ENCODE peak calls at places on chromosomes 1 and 21, in seven cellular contexts. W is NT2/D1, Y is brain microvascular endothelial cell, K is mesendoderm, E is breast epithelium, Z is IMR-90, R is hepatocyte. F is an unnamed sample.

GRCh38 chr1:212699839-212700596 is at the start of gene BATF3:
- DNase-seq in Z (no peak), E (no peak), Y (no peak), W (no peak), K (no peak), R (peak; percentile 20), F (peak; percentile 78)

GRCh38 chr1:204149107-204149506 is 2.7 kb downstream of the ETNK2 start:
- DNase-seq in Y (no peak), Z (no peak), E (no peak), W (no peak), R (no peak), K (no peak), F (no peak)

GRCh38 chr1:161986328-161986727 is 37.3 kb downstream of the OLFML2B start:
- DNase-seq in W (no peak), R (peak; percentile 39), E (no peak), Z (no peak), Y (no peak), K (no peak), F (no peak)

GRCh38 chr1:213984387-213985180 is 3.2 kb upstream of the PROX1 start:
- DNase-seq in Z (no peak), E (no peak), K (peak; percentile 85), R (no peak), W (no peak), Y (no peak), F (peak; percentile 85)

GRCh38 chr1:7922301-7922700 is 18.3 kb downstream of the TNFRSF9 start:
- DNase-seq in W (no peak), Y (peak; percentile 51), E (no peak), R (no peak), Z (peak; percentile 57), K (no peak), F (no peak)

GRCh38 chr1:91731815-91732214 is 154.1 kb downstream of the TGFBR3 start:
- DNase-seq in K (no peak), W (no peak), E (peak; percentile 50), Z (peak; percentile 49), R (no peak), Y (no peak), F (no peak)

GRCh38 chr1:226787638-226788037 is 48.6 kb upstream of the ITPKB start:
- DNase-seq in Z (no peak), K (no peak), W (no peak), E (no peak), R (no peak), Y (no peak), F (no peak)

GRCh38 chr21:36640260-36641244 is 58.4 kb upstream of the SIM2 start:
- DNase-seq in W (no peak), K (peak; percentile 67), Z (peak; percentile 23), Y (no peak), R (no peak), E (no peak), F (peak; percentile 53)

GRCh38 chr1:47432071-47433036 is 5.5 kb upstream of the FOXD2 start:
- DNase-seq in E (peak; percentile 66), K (peak; percentile 92), R (peak; percentile 93), Z (peak; percentile 79), Y (peak; percentile 85), W (peak; percentile 84), F (peak; percentile 84)

GRCh38 chr21:46024983-46025860 is 43.7 kb downstream of the COL6A1 start:
- DNase-seq in R (peak; percentile 49), W (no peak), Y (peak; percentile 68), K (peak; percentile 46), E (no peak), Z (peak; percentile 67), F (no peak)

GRCh38 chr21:21860888-21861287 is 862.7 kb downstream of the NCAM2 start:
- DNase-seq in R (no peak), K (peak; percentile 11), Z (peak; percentile 40), E (no peak), Y (no peak), W (no peak), F (no peak)

GRCh38 chr1:203643213-203644045 is 16.8 kb downstream of the ATP2B4 start:
- DNase-seq in K (no peak), R (no peak), Y (peak; percentile 65), E (no peak), W (no peak), Z (peak; percentile 82), F (no peak)

GRCh38 chr1:150793231-150793630 is 14.8 kb downstream of the CTSK start:
- DNase-seq in Y (no peak), R (no peak), W (no peak), Z (no peak), K (no peak), E (no peak), F (no peak)

DNA sequence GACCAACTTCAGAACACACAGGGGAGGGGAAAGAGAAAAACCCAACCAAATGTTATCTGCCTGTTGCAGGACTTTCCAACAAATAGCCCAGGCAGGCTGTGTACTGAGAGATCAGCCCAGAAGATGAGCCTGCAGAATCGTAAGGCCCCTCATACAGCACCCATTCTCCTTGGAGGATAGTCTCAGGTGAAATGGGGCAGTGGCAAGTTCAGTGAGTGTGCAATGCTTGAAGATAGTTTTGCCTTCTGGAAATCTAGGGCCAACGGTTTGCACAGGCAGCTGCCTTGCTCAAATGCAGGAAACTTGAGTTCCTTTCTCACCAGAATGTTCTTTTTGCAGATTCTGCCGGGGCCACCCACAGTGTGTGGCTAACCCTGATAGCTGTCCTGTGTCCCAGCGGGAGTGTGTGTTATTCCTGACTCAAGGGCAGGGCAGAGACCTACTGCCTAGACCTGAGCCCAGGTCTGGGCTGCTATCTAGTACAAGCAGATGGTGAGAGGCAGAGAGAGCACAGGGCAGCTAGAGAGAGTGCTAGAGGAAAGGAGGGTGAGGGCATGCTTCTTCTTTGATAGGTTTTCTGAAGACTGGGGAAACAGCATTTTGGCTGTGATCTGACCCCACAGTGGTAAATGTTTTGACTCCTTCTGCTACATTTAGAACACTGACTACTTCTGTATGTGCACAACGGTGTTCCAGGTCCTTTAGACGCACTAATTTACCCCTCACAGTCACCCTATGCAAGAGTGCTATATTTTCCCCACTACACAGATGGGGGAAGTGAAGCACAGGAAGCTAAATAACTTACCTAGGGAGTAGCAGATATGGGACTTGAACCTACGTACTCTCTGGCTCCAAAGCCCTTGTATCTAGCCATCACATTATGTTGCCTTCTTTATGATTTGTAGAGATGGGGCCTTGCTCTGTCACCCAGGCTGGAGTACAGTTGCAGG is 49.0 kb downstream of the GADD45A start:
- DNase-seq in Z (no peak), E (no peak), Y (no peak), W (no peak), K (peak; percentile 58), R (no peak), F (no peak)
- H3K4me3 ChIP-seq in Z (no peak overlapping the region), E (no peak overlapping the region), Y (no peak overlapping the region), W (no peak overlapping the region), K (no peak overlapping the region), R (no peak overlapping the region), F (no peak overlapping the region)

DNA sequence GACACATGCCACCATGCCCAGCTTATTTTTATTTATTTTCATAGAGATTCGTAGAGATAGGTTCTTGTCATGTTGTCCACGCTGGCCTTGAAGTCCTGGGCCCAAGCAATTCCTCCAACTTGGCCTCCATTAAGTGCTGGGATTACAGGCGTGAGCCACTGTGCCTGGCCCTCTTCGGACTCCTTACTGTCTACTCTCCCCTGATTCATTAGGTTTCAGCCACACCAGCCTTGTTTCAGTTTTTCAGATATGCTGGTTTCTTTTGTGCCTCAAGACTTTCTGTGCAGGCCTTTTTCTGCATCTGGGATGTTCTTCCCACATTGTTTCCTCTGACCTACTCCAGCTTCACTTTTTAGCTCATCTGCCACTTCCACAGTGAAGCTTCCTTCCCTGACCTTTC is 85.4 kb downstream of the CACNA1E start:
- DNase-seq in E (no peak), Z (no peak), W (no peak), Y (no peak), R (no peak), K (no peak), F (no peak)
- H3K27me3 ChIP-seq in E (no peaks in the 10 kb centered on the region), Z (no peaks in the 10 kb centered on the region), W (no peaks in the 10 kb centered on the region), Y (no peaks in the 10 kb centered on the region), R (no peaks in the 10 kb centered on the region), K (no peaks in the 10 kb centered on the region), F (no peaks in the 10 kb centered on the region)

GRCh38 chr1:64844609-64845008 is 99.7 kb downstream of the RAVER2 start:
- DNase-seq in Y (no peak), E (no peak), W (no peak), R (no peak), K (no peak), Z (no peak), F (peak; percentile 18)
- H3K36me3 ChIP-seq in Y (peaks cover 80% of the 10 kb centered on the region), E (no peaks in the 10 kb centered on the region), W (peaks cover 92% of the 10 kb centered on the region), R (no peaks in the 10 kb centered on the region), K (no peaks in the 10 kb centered on the region), Z (peaks cover 77% of the 10 kb centered on the region), F (peaks cover 8% of the 10 kb centered on the region)

DNA sequence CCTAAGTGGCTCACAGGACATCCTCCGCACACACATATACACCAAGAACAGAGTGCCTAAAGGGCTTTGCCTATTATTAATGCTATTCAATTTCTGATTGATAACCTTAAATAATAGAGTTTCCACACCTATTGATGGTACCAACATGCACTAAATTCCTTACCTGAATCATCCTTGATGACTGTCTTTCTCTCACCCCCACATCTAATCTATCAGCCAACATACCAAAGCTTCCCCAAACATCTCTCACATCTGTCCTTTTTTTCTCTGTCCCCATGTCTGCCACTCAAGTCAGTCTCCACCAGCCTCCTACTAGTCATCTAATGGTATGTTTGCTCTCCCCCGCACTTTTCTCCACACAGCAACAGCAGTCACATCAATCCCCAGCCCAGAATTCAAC is 174.4 kb downstream of the DSCAM start:
- DNase-seq in E (no peak), R (no peak), W (no peak), Z (no peak), K (no peak), Y (no peak), F (no peak)
- H3K4me3 ChIP-seq in E (no peak overlapping the region), R (no peak overlapping the region), W (no peak overlapping the region), Z (no peak overlapping the region), K (no peak overlapping the region), Y (no peak overlapping the region), F (no peak overlapping the region)

F was measured in H7.